ENCODE peak calls at places on chromosomes 5 and 9, in ten cellular contexts. R is tibial artery, M is HCT116, T is pancreas, J is ovary, Q is AG04450, K is adrenal gland, O is esophagus squamous epithelium, Y is ascending aorta, N is cardiac muscle cell. F is an unnamed sample.

GRCh38 chr9:135281151-135281550 is 193.7 kb downstream of the OLFM1 start:
- DNase-seq in R (no peak), M (no peak), T (no peak), J (no peak), Q (no peak), K (no peak), O (no peak), Y (no peak), N (no peak), F (no peak)

GRCh38 chr5:45609661-45610060 is 86.5 kb downstream of the HCN1 start:
- DNase-seq in R (no peak), M (no peak), T (no peak), J (no peak), Q (no peak), K (no peak), O (no peak), Y (no peak), N (no peak), F (no peak)

GRCh38 chr5:150774145-150774544 is 4.4 kb upstream of the SMIM3 start:
- DNase-seq in R (no peak), M (no peak), T (no peak), J (no peak), Q (no peak), K (no peak), O (no peak), Y (no peak), N (peak; percentile 86), F (no peak)

GRCh38 chr5:199821-200645 is 8.7 kb downstream of the LRRC14B start:
- DNase-seq in R (no peak), M (no peak), T (no peak), J (no peak), Q (no peak), K (no peak), O (no peak), Y (peak; percentile 54), N (no peak), F (no peak)

GRCh38 chr5:151052834-151053233 is 28.0 kb downstream of the TNIP1 start:
- DNase-seq in R (no peak), M (no peak), T (no peak), J (no peak), Q (no peak), K (no peak), O (no peak), Y (no peak), N (no peak), F (no peak)

GRCh38 chr5:9654886-9655285 is 24.7 kb upstream of the TAS2R1 start:
- DNase-seq in R (no peak), M (no peak), T (no peak), J (no peak), Q (no peak), K (no peak), O (no peak), Y (no peak), N (peak; percentile 61), F (no peak)

GRCh38 chr9:135797507-135798302 is 95.7 kb downstream of the KCNT1 start:
- DNase-seq in R (no peak), M (peak; percentile 24), T (peak; percentile 38), J (no peak), Q (no peak), K (peak; percentile 51), O (no peak), Y (no peak), N (peak; percentile 58), F (no peak)

GRCh38 chr9:108704156-108704852 is 151.5 kb downstream of the ACTL7B start:
- DNase-seq in R (no peak), M (no peak), T (no peak), J (no peak), Q (no peak), K (no peak), O (no peak), Y (no peak), N (peak; percentile 55), F (no peak)

GRCh38 chr5:128349044-128349629 is 188.9 kb downstream of the FBN2 start:
- DNase-seq in R (no peak), M (peak; percentile 8), T (no peak), J (no peak), Q (no peak), K (no peak), O (no peak), Y (no peak), N (no peak), F (no peak)

GRCh38 chr5:168064933-168065622 is 226.4 kb upstream of the WWC1 start:
- DNase-seq in R (no peak), M (no peak), T (no peak), J (no peak), Q (no peak), K (no peak), O (no peak), Y (no peak), N (no peak), F (no peak)

GRCh38 chr9:137390553-137391410 is 32.2 kb downstream of the EXD3 start:
- DNase-seq in R (no peak), M (no peak), T (peak; percentile 68), J (no peak), Q (no peak), K (peak; percentile 74), O (no peak), Y (no peak), N (no peak), F (no peak)

GRCh38 chr5:115396698-115397097 is 100.2 kb upstream of the CCDC112 start:
- DNase-seq in R (no peak), M (no peak), T (no peak), J (no peak), Q (no peak), K (no peak), O (no peak), Y (no peak), N (peak; percentile 65), F (no peak)

GRCh38 chr5:67361932-67362729 is 165.5 kb upstream of the CD180 start:
- DNase-seq in R (no peak), M (no peak), T (no peak), J (no peak), Q (no peak), K (no peak), O (no peak), Y (no peak), N (peak; percentile 49), F (no peak)

GRCh38 chr5:75405296-75405695 is 68.3 kb downstream of the HMGCR start:
- DNase-seq in R (no peak), M (peak; percentile 40), T (no peak), J (no peak), Q (no peak), K (no peak), O (no peak), Y (no peak), N (no peak), F (no peak)

GRCh38 chr9:134434896-134435506 is 108.7 kb downstream of the RXRA start:
- DNase-seq in R (peak; percentile 97), M (no peak), T (peak; percentile 98), J (peak; percentile 97), Q (peak; percentile 92), K (peak; percentile 98), O (no peak), Y (peak; percentile 97), N (peak; percentile 99), F (peak; percentile 96)

GRCh38 chr5:142317173-142317572 is 7.6 kb downstream of the SPRY4 start:
- DNase-seq in R (no peak), M (no peak), T (no peak), J (no peak), Q (no peak), K (no peak), O (no peak), Y (no peak), N (no peak), F (no peak)

GRCh38 chr5:142316051-142316450 is 8.8 kb downstream of the SPRY4 start:
- DNase-seq in R (no peak), M (no peak), T (no peak), J (no peak), Q (no peak), K (no peak), O (no peak), Y (no peak), N (peak; percentile 63), F (no peak)

GRCh38 chr5:142315231-142315900 is 9.5 kb downstream of the SPRY4 start:
- DNase-seq in R (no peak), M (no peak), T (no peak), J (no peak), Q (no peak), K (no peak), O (no peak), Y (no peak), N (no peak), F (no peak)

GRCh38 chr5:142317673-142318261 is 7.1 kb downstream of the SPRY4 start:
- DNase-seq in R (no peak), M (no peak), T (no peak), J (no peak), Q (no peak), K (no peak), O (no peak), Y (no peak), N (no peak), F (no peak)

GRCh38 chr5:142316681-142317080 is 8.1 kb downstream of the SPRY4 start:
- DNase-seq in R (no peak), M (no peak), T (no peak), J (no peak), Q (no peak), K (no peak), O (no peak), Y (no peak), N (no peak), F (no peak)
- H3K4me3 ChIP-seq in R (no peak overlapping the region), M (no peak overlapping the region), T (no peak overlapping the region), J (no peak overlapping the region), Q (no peak overlapping the region), K (no peak overlapping the region), O (no peak overlapping the region), Y (no peak overlapping the region), N (no peak overlapping the region), F (peak overlapping the region; percentile 46)

GRCh38 chr5:72452515-72453259 is 54.5 kb downstream of the ZNF366 start:
- DNase-seq in R (peak; percentile 85), M (peak; percentile 7), T (peak; percentile 54), J (peak; percentile 66), Q (peak; percentile 39), K (peak; percentile 73), O (no peak), Y (peak; percentile 93), N (peak; percentile 99), F (peak; percentile 90)
- TF ChIP-seq CTCF in R (no peak), M (no peak), T (no peak), J (no peak), Q (no peak), K (no peak), O (no peak), Y (no peak), N (no peak), F (no peak)

GRCh38 chr9:110143969-110144545 is 63.9 kb downstream of the C9orf152 start:
- DNase-seq in R (no peak), M (no peak), T (no peak), J (no peak), Q (no peak), K (no peak), O (no peak), Y (no peak), N (no peak), F (no peak)
- H3K27ac ChIP-seq in R (peak overlapping the region; percentile 12), M (no peak overlapping the region), T (no peak overlapping the region), J (no peak overlapping the region), Q (no peak overlapping the region), K (no peak overlapping the region), O (no peak overlapping the region), Y (peak overlapping the region; percentile 25), N (peak overlapping the region; percentile 54), F (peak overlapping the region; percentile 4)

DNA sequence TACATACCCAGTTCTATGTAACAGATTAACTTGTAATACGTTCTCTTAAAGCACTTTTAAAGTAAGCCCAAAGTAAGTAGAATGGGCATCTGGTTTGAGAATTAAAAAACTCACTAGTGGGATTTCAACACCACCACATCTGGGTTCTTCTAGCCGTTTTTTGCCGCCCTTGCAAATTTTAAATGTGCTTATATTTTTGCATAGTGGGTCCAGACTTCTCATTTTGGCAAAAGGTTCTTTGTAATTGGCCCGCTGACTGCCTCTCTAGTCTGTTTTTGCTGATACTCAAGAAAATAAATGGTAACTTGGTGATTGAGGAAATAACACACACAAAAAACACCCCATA is 582 bp upstream of the FBXO4 start:
- DNase-seq in R (no peak), M (no peak), T (no peak), J (no peak), Q (no peak), K (no peak), O (no peak), Y (no peak), N (no peak), F (no peak)
- H3K4me3 ChIP-seq in R (peak overlapping the region; percentile 87), M (peak overlapping the region; percentile 66), T (peak overlapping the region; percentile 74), J (peak overlapping the region; percentile 89), Q (peak overlapping the region; percentile 68), K (no peak overlapping the region), O (peak overlapping the region; percentile 62), Y (peak overlapping the region; percentile 77), N (peak overlapping the region; percentile 49), F (peak overlapping the region; percentile 78)